ENCODE peak calls at places on chromosomes 12 and 14, in six cellular contexts. O is HEK293T; R is germinal center; Y is C1 segment of cervical spinal cord; C is activated T-cell treated with anti-CD3 and anti-CD28 coated beads, Interleukin-2, amount 50 U/mL, for 24 hours; V is head of caudate nucleus. J is an unnamed sample.

GRCh38 chr12:9049520-9050133 is 60.3 kb downstream of the KLRG1 start:
- DNase-seq in V (no peak), C (no peak), R (peak; percentile 33), Y (no peak), O (peak; percentile 25), J (peak; percentile 56)

GRCh38 chr12:53727310-53728041 is at the start of gene CALCOCO1:
- DNase-seq in C (peak; percentile 96), O (peak; percentile 97), V (peak; percentile 99), Y (peak; percentile 94), R (peak; percentile 98), J (peak; percentile 95)

GRCh38 chr14:104086661-104087461 is 1.4 kb downstream of the ASPG start:
- DNase-seq in Y (no peak), C (peak; percentile 21), R (no peak), V (no peak), O (no peak), J (no peak)

GRCh38 chr12:13472690-13473089 is 276.2 kb downstream of the EMP1 start:
- DNase-seq in R (no peak), O (no peak), V (no peak), C (no peak), Y (no peak), J (no peak)

GRCh38 chr12:3753549-3754284 is 808 bp upstream of the CRACR2A start:
- DNase-seq in R (peak; percentile 19), O (no peak), V (no peak), C (peak; percentile 50), Y (no peak), J (no peak)

GRCh38 chr12:111942557-111942956 is 70.4 kb downstream of the TMEM116 start:
- DNase-seq in R (no peak), C (no peak), V (no peak), Y (no peak), O (no peak), J (no peak)

GRCh38 chr14:92719421-92719820 is 29.0 kb downstream of the LGMN start:
- DNase-seq in V (no peak), Y (no peak), R (no peak), O (no peak), C (no peak), J (no peak)

GRCh38 chr12:27780612-27781408 is 774 bp upstream of the MANSC4 start:
- DNase-seq in R (peak; percentile 35), Y (no peak), V (peak; percentile 41), C (no peak), O (peak; percentile 25), J (peak; percentile 75)